ENCODE peak calls at places on chromosomes 5 and 9, in four cellular contexts. U is stimulated activated CD4-positive, alpha-beta T cell treated with anti-CD3 and anti-CD28 coated beads, Interleukin-2, amount 100 ng/mL, for 48 hours; N is retina; P is stimulated activated naive CD4-positive, alpha-beta T cell. H is an unnamed sample.

GRCh38 chr5:100797863-100798262 is 105.2 kb downstream of the ST8SIA4 start:
- DNase-seq in U (no peak), N (no peak), P (no peak), H (peak)

GRCh38 chr5:68099327-68099726 is 116.2 kb upstream of the PIK3R1 start:
- DNase-seq in U (no peak), N (no peak), P (no peak), H (no peak)

GRCh38 chr5:131957721-131958483 is 12.4 kb upstream of the MEIKIN start:
- DNase-seq in U (no peak), N (peak), P (no peak), H (no peak)

GRCh38 chr9:128034821-128035764 is 32.0 kb downstream of the NAIF1 start:
- DNase-seq in U (peak), N (peak), P (peak), H (peak)

GRCh38 chr9:100590481-100590880 is 12.6 kb downstream of the CAVIN4 start:
- DNase-seq in U (no peak), N (no peak), P (no peak), H (no peak)

GRCh38 chr5:135012033-135012588 is 21.9 kb downstream of the PITX1 start:
- DNase-seq in U (no peak), N (no peak), P (no peak), H (no peak)

GRCh38 chr5:146633273-146633672 is 117.3 kb upstream of the GPR151 start:
- DNase-seq in U (no peak), N (peak), P (no peak), H (no peak)

GRCh38 chr9:113621309-113621791 is 157.8 kb downstream of the RGS3 start:
- DNase-seq in U (no peak), N (no peak), P (no peak), H (peak)

GRCh38 chr9:110832916-110833315 is 164.3 kb downstream of the MUSK start:
- DNase-seq in U (no peak), N (no peak), P (no peak), H (no peak)

GRCh38 chr9:124281934-124282351 is 24.2 kb downstream of the NEK6 start:
- DNase-seq in U (no peak), N (no peak), P (no peak), H (no peak)

GRCh38 chr5:178288373-178289368 is 56.1 kb upstream of the PHYKPL start:
- DNase-seq in U (no peak), N (no peak), P (no peak), H (no peak)

GRCh38 chr9:130189840-130190239 is 17.6 kb downstream of the NCS1 start:
- DNase-seq in U (no peak), N (no peak), P (no peak), H (no peak)

GRCh38 chr5:179901462-179901861 is 6.2 kb downstream of the TBC1D9B start:
- DNase-seq in U (no peak), N (no peak), P (no peak), H (no peak)

GRCh38 chr5:173392172-173392571 is 64.0 kb upstream of the STC2 start:
- DNase-seq in U (no peak), N (no peak), P (no peak), H (no peak)

GRCh38 chr9:95197692-95198271 is 119.7 kb downstream of the FANCC start:
- DNase-seq in U (no peak), N (no peak), P (no peak), H (no peak)

GRCh38 chr9:3794005-3794404 is 268.2 kb upstream of the RFX3 start:
- DNase-seq in U (no peak), N (peak), P (no peak), H (no peak)

H was measured in glomerular endothelial cell.